ENCODE peak calls at places on chromosome 9, in five cellular contexts. One of them, this sample, is unnamed.

GRCh38 chr9:76302543-76302942 is 91.7 kb downstream of the RFK start:
- DNase-seq in fibroblast of lung: no peak
- DNase-seq in EH: no peak
- DNase-seq in Panc1: no peak
- DNase-seq in activated T-cell treated with anti-CD3 and anti-CD28 coated beads, Interleukin-2, amount 50 U/mL, for 24 hours: no peak
- DNase-seq in this sample: no peak

GRCh38 chr9:81138173-81138572 is 551.2 kb downstream of the TLE1 start:
- DNase-seq in fibroblast of lung: no peak
- DNase-seq in EH: no peak
- DNase-seq in Panc1: no peak
- DNase-seq in activated T-cell treated with anti-CD3 and anti-CD28 coated beads, Interleukin-2, amount 50 U/mL, for 24 hours: no peak
- DNase-seq in this sample: no peak

GRCh38 chr9:21542780-21543179 is 60.7 kb upstream of the IFNE start:
- DNase-seq in fibroblast of lung: no peak
- DNase-seq in EH: peak; percentile 61
- DNase-seq in Panc1: no peak
- DNase-seq in activated T-cell treated with anti-CD3 and anti-CD28 coated beads, Interleukin-2, amount 50 U/mL, for 24 hours: no peak
- DNase-seq in this sample: no peak

GRCh38 chr9:124478014-124478753 is 27.9 kb downstream of the ADGRD2 start:
- DNase-seq in fibroblast of lung: no peak
- DNase-seq in EH: no peak
- DNase-seq in Panc1: no peak
- DNase-seq in activated T-cell treated with anti-CD3 and anti-CD28 coated beads, Interleukin-2, amount 50 U/mL, for 24 hours: no peak
- DNase-seq in this sample: no peak

GRCh38 chr9:100473271-100474081 is 527 bp downstream of the TMEFF1 start:
- DNase-seq in fibroblast of lung: peak; percentile 44
- DNase-seq in EH: peak; percentile 52
- DNase-seq in Panc1: no peak
- DNase-seq in activated T-cell treated with anti-CD3 and anti-CD28 coated beads, Interleukin-2, amount 50 U/mL, for 24 hours: peak; percentile 59
- DNase-seq in this sample: peak; percentile 45

GRCh38 chr9:133401588-133401987 is 16.2 kb downstream of the REXO4 start:
- DNase-seq in fibroblast of lung: no peak
- DNase-seq in EH: no peak
- DNase-seq in Panc1: no peak
- DNase-seq in activated T-cell treated with anti-CD3 and anti-CD28 coated beads, Interleukin-2, amount 50 U/mL, for 24 hours: no peak
- DNase-seq in this sample: no peak

GRCh38 chr9:134475051-134475790 is 149.0 kb downstream of the RXRA start:
- DNase-seq in fibroblast of lung: peak; percentile 81
- DNase-seq in EH: peak; percentile 95
- DNase-seq in Panc1: no peak
- DNase-seq in activated T-cell treated with anti-CD3 and anti-CD28 coated beads, Interleukin-2, amount 50 U/mL, for 24 hours: peak; percentile 59
- DNase-seq in this sample: peak; percentile 77

GRCh38 chr9:19184144-19184917 is 46.2 kb upstream of the DENND4C start:
- DNase-seq in fibroblast of lung: peak; percentile 86
- DNase-seq in EH: peak; percentile 80
- DNase-seq in Panc1: no peak
- DNase-seq in activated T-cell treated with anti-CD3 and anti-CD28 coated beads, Interleukin-2, amount 50 U/mL, for 24 hours: peak; percentile 79
- DNase-seq in this sample: peak; percentile 94

GRCh38 chr9:96483733-96484240 is 33.8 kb downstream of the HABP4 start:
- DNase-seq in fibroblast of lung: no peak
- DNase-seq in EH: peak; percentile 80
- DNase-seq in Panc1: no peak
- DNase-seq in activated T-cell treated with anti-CD3 and anti-CD28 coated beads, Interleukin-2, amount 50 U/mL, for 24 hours: no peak
- DNase-seq in this sample: no peak

GRCh38 chr9:84315278-84315877 is 25.2 kb downstream of the SLC28A3 start:
- DNase-seq in fibroblast of lung: peak; percentile 57
- DNase-seq in EH: peak; percentile 65
- DNase-seq in Panc1: peak; percentile 25
- DNase-seq in activated T-cell treated with anti-CD3 and anti-CD28 coated beads, Interleukin-2, amount 50 U/mL, for 24 hours: peak; percentile 61
- DNase-seq in this sample: peak; percentile 59

GRCh38 chr9:9299134-9299533 is 1313.7 kb downstream of the PTPRD start:
- DNase-seq in fibroblast of lung: no peak
- DNase-seq in EH: no peak
- DNase-seq in Panc1: no peak
- DNase-seq in activated T-cell treated with anti-CD3 and anti-CD28 coated beads, Interleukin-2, amount 50 U/mL, for 24 hours: no peak
- DNase-seq in this sample: no peak

GRCh38 chr9:79163544-79163943 is 408.2 kb upstream of the TLE4 start:
- DNase-seq in fibroblast of lung: no peak
- DNase-seq in EH: no peak
- DNase-seq in Panc1: no peak
- DNase-seq in activated T-cell treated with anti-CD3 and anti-CD28 coated beads, Interleukin-2, amount 50 U/mL, for 24 hours: no peak
- DNase-seq in this sample: no peak

GRCh38 chr9:130137870-130138653 is 34.1 kb upstream of the NCS1 start:
- DNase-seq in fibroblast of lung: peak; percentile 99
- DNase-seq in EH: peak; percentile 98
- DNase-seq in Panc1: no peak
- DNase-seq in activated T-cell treated with anti-CD3 and anti-CD28 coated beads, Interleukin-2, amount 50 U/mL, for 24 hours: no peak
- DNase-seq in this sample: no peak

GRCh38 chr9:84385357-84386040 is 44.9 kb upstream of the SLC28A3 start:
- DNase-seq in fibroblast of lung: no peak
- DNase-seq in EH: no peak
- DNase-seq in Panc1: no peak
- DNase-seq in activated T-cell treated with anti-CD3 and anti-CD28 coated beads, Interleukin-2, amount 50 U/mL, for 24 hours: no peak
- DNase-seq in this sample: no peak

GRCh38 chr9:4638968-4639367 is 23.1 kb upstream of the PLPP6 start:
- DNase-seq in fibroblast of lung: no peak
- DNase-seq in EH: no peak
- DNase-seq in Panc1: no peak
- DNase-seq in activated T-cell treated with anti-CD3 and anti-CD28 coated beads, Interleukin-2, amount 50 U/mL, for 24 hours: no peak
- DNase-seq in this sample: no peak

GRCh38 chr9:96758845-96759673 is 18.8 kb downstream of the ZNF510 start:
- DNase-seq in fibroblast of lung: peak; percentile 19
- DNase-seq in EH: peak; percentile 9
- DNase-seq in Panc1: no peak
- DNase-seq in activated T-cell treated with anti-CD3 and anti-CD28 coated beads, Interleukin-2, amount 50 U/mL, for 24 hours: no peak
- DNase-seq in this sample: no peak

GRCh38 chr9:82332774-82333152 is 344.2 kb downstream of the SPATA31D1 start:
- DNase-seq in fibroblast of lung: peak; percentile 33
- DNase-seq in EH: peak; percentile 53
- DNase-seq in Panc1: no peak
- DNase-seq in activated T-cell treated with anti-CD3 and anti-CD28 coated beads, Interleukin-2, amount 50 U/mL, for 24 hours: no peak
- DNase-seq in this sample: no peak

GRCh38 chr9:77218612-77219011 is 41.3 kb downstream of the VPS13A start:
- DNase-seq in fibroblast of lung: peak; percentile 79
- DNase-seq in EH: peak; percentile 87
- DNase-seq in Panc1: no peak
- DNase-seq in activated T-cell treated with anti-CD3 and anti-CD28 coated beads, Interleukin-2, amount 50 U/mL, for 24 hours: no peak
- DNase-seq in this sample: no peak

GRCh38 chr9:120902286-120902685 is 24.3 kb downstream of the TRAF1 start:
- DNase-seq in fibroblast of lung: no peak
- DNase-seq in EH: no peak
- DNase-seq in Panc1: no peak
- DNase-seq in activated T-cell treated with anti-CD3 and anti-CD28 coated beads, Interleukin-2, amount 50 U/mL, for 24 hours: no peak
- DNase-seq in this sample: no peak

GRCh38 chr9:80061940-80062339 is 490.2 kb downstream of the TLE4 start:
- DNase-seq in fibroblast of lung: peak; percentile 97
- DNase-seq in EH: peak; percentile 97
- DNase-seq in Panc1: no peak
- DNase-seq in activated T-cell treated with anti-CD3 and anti-CD28 coated beads, Interleukin-2, amount 50 U/mL, for 24 hours: no peak
- DNase-seq in this sample: no peak

GRCh38 chr9:97633859-97634485 is 351 bp downstream of the NCBP1 start:
- DNase-seq in fibroblast of lung: no peak
- DNase-seq in EH: no peak
- DNase-seq in Panc1: no peak
- DNase-seq in activated T-cell treated with anti-CD3 and anti-CD28 coated beads, Interleukin-2, amount 50 U/mL, for 24 hours: no peak
- DNase-seq in this sample: no peak

GRCh38 chr9:89138463-89139390 is 39.9 kb downstream of the SHC3 start:
- DNase-seq in fibroblast of lung: peak; percentile 87
- DNase-seq in EH: peak; percentile 76
- DNase-seq in Panc1: no peak
- DNase-seq in activated T-cell treated with anti-CD3 and anti-CD28 coated beads, Interleukin-2, amount 50 U/mL, for 24 hours: no peak
- DNase-seq in this sample: no peak

GRCh38 chr9:76365028-76365427 is 29.2 kb downstream of the RFK start:
- DNase-seq in fibroblast of lung: peak; percentile 78
- DNase-seq in EH: peak; percentile 53
- DNase-seq in Panc1: no peak
- DNase-seq in activated T-cell treated with anti-CD3 and anti-CD28 coated beads, Interleukin-2, amount 50 U/mL, for 24 hours: no peak
- DNase-seq in this sample: no peak

GRCh38 chr9:91239367-91240111 is 122.2 kb downstream of the AUH start:
- DNase-seq in fibroblast of lung: no peak
- DNase-seq in EH: no peak
- DNase-seq in Panc1: no peak
- DNase-seq in activated T-cell treated with anti-CD3 and anti-CD28 coated beads, Interleukin-2, amount 50 U/mL, for 24 hours: no peak
- DNase-seq in this sample: no peak

GRCh38 chr9:107154766-107155165 is 128.3 kb upstream of the RAD23B start:
- DNase-seq in fibroblast of lung: no peak
- DNase-seq in EH: no peak
- DNase-seq in Panc1: no peak
- DNase-seq in activated T-cell treated with anti-CD3 and anti-CD28 coated beads, Interleukin-2, amount 50 U/mL, for 24 hours: no peak
- DNase-seq in this sample: no peak

GRCh38 chr9:121743441-121744001 is 92.1 kb downstream of the DAB2IP start:
- DNase-seq in fibroblast of lung: peak; percentile 84
- DNase-seq in EH: peak; percentile 95
- DNase-seq in Panc1: no peak
- DNase-seq in activated T-cell treated with anti-CD3 and anti-CD28 coated beads, Interleukin-2, amount 50 U/mL, for 24 hours: no peak
- DNase-seq in this sample: peak; percentile 87

GRCh38 chr9:114317665-114318357 is 5.1 kb upstream of the ORM1 start:
- DNase-seq in fibroblast of lung: peak; percentile 13
- DNase-seq in EH: peak; percentile 64
- DNase-seq in Panc1: no peak
- DNase-seq in activated T-cell treated with anti-CD3 and anti-CD28 coated beads, Interleukin-2, amount 50 U/mL, for 24 hours: peak; percentile 12
- DNase-seq in this sample: no peak

GRCh38 chr9:16145196-16145950 is 592.5 kb downstream of the CCDC171 start:
- DNase-seq in fibroblast of lung: peak; percentile 75
- DNase-seq in EH: no peak
- DNase-seq in Panc1: no peak
- DNase-seq in activated T-cell treated with anti-CD3 and anti-CD28 coated beads, Interleukin-2, amount 50 U/mL, for 24 hours: no peak
- DNase-seq in this sample: no peak

GRCh38 chr9:129436751-129437625 is 183.9 kb downstream of the C9orf50 start:
- DNase-seq in fibroblast of lung: peak; percentile 74
- DNase-seq in EH: peak; percentile 77
- DNase-seq in Panc1: no peak
- DNase-seq in activated T-cell treated with anti-CD3 and anti-CD28 coated beads, Interleukin-2, amount 50 U/mL, for 24 hours: peak; percentile 59
- DNase-seq in this sample: peak; percentile 70

GRCh38 chr9:31394040-31394473 is 990.4 kb upstream of the ACO1 start:
- DNase-seq in fibroblast of lung: peak; percentile 17
- DNase-seq in EH: no peak
- DNase-seq in Panc1: no peak
- DNase-seq in activated T-cell treated with anti-CD3 and anti-CD28 coated beads, Interleukin-2, amount 50 U/mL, for 24 hours: no peak
- DNase-seq in this sample: no peak

GRCh38 chr9:113872485-113873143 is 3.5 kb upstream of the ZNF618 start:
- DNase-seq in fibroblast of lung: peak; percentile 33
- DNase-seq in EH: no peak
- DNase-seq in Panc1: no peak
- DNase-seq in activated T-cell treated with anti-CD3 and anti-CD28 coated beads, Interleukin-2, amount 50 U/mL, for 24 hours: no peak
- DNase-seq in this sample: no peak

This sample was measured in Peyer's patch.